ENCODE peak calls at places on chromosomes 13 and 19, in ten cellular contexts. Z is stomach; K is CD4-positive, alpha-beta memory T cell; M is ovary; P is NT2/D1; V is heart left ventricle; G is spleen; S is adipocyte; I is left ventricle myocardium inferior; D is mucosa of descending colon. R is an unnamed sample.

GRCh38 chr13:31038834-31039552 is 106.5 kb downstream of the TEX26 start:
- DNase-seq in Z (no peak), K (no peak), M (no peak), P (no peak), V (no peak), G (no peak), S (no peak), I (no peak), D (no peak), R (no peak)

GRCh38 chr19:16359074-16359473 is 34.4 kb downstream of the KLF2 start:
- DNase-seq in Z (no peak), K (no peak), M (no peak), P (no peak), V (no peak), G (no peak), S (no peak), I (no peak), D (no peak), R (no peak)

GRCh38 chr19:33000910-33001309 is 28.9 kb downstream of the FAAP24 start:
- DNase-seq in Z (no peak), K (no peak), M (no peak), P (no peak), V (no peak), G (no peak), S (no peak), I (no peak), D (no peak), R (no peak)

GRCh38 chr13:20706661-20707060 is 3.2 kb downstream of the IL17D start:
- DNase-seq in Z (no peak), K (no peak), M (no peak), P (no peak), V (no peak), G (no peak), S (no peak), I (no peak), D (no peak), R (no peak)

GRCh38 chr19:10602330-10603083 is 15.4 kb upstream of the AP1M2 start:
- DNase-seq in Z (peak; percentile 90), K (peak; percentile 84), M (peak; percentile 85), P (peak; percentile 63), V (peak; percentile 87), G (peak; percentile 96), S (peak; percentile 95), I (peak; percentile 89), D (peak; percentile 91), R (peak; percentile 71)

GRCh38 chr13:48749144-48749543 is 95.4 kb downstream of the CYSLTR2 start:
- DNase-seq in Z (no peak), K (no peak), M (no peak), P (no peak), V (peak; percentile 50), G (no peak), S (no peak), I (no peak), D (no peak), R (no peak)

GRCh38 chr19:45114116-45114515 is 21.1 kb downstream of the PPP1R37 start:
- DNase-seq in Z (no peak), K (no peak), M (no peak), P (no peak), V (no peak), G (no peak), S (no peak), I (no peak), D (no peak), R (no peak)

GRCh38 chr13:89925107-89925506 is 1422.4 kb upstream of the MIR17HG start:
- DNase-seq in Z (no peak), K (no peak), M (no peak), P (no peak), V (no peak), G (no peak), S (no peak), I (no peak), D (peak; percentile 26), R (peak; percentile 43)

GRCh38 chr19:5228932-5229777 is 111.5 kb downstream of the PTPRS start:
- DNase-seq in Z (no peak), K (no peak), M (peak; percentile 42), P (no peak), V (no peak), G (no peak), S (peak; percentile 48), I (no peak), D (no peak), R (no peak)

GRCh38 chr19:6204212-6204611 is 68.7 kb downstream of the ACSBG2 start:
- DNase-seq in Z (no peak), K (no peak), M (no peak), P (no peak), V (no peak), G (no peak), S (peak; percentile 60), I (no peak), D (no peak), R (no peak)

GRCh38 chr13:113057084-113057483 is 48.5 kb upstream of the F7 start:
- DNase-seq in Z (no peak), K (no peak), M (no peak), P (no peak), V (no peak), G (peak; percentile 5), S (no peak), I (no peak), D (no peak), R (no peak)

GRCh38 chr19:5560156-5560555 is 7.6 kb downstream of the TINCR start:
- DNase-seq in Z (no peak), K (no peak), M (no peak), P (no peak), V (no peak), G (no peak), S (no peak), I (no peak), D (no peak), R (no peak)

GRCh38 chr13:109780880-109781383 is 5.5 kb downstream of the IRS2 start:
- DNase-seq in Z (no peak), K (no peak), M (no peak), P (no peak), V (no peak), G (no peak), S (no peak), I (no peak), D (no peak), R (no peak)

GRCh38 chr13:46617885-46618284 is 64.9 kb downstream of the LRCH1 start:
- DNase-seq in Z (no peak), K (no peak), M (no peak), P (no peak), V (no peak), G (no peak), S (no peak), I (no peak), D (no peak), R (no peak)
- H3K4me1 ChIP-seq in Z (peaks cover 95% of the 10 kb centered on the region), K (peaks cover 4% of the 10 kb centered on the region), M (peaks cover 2% of the 10 kb centered on the region), P (no peaks in the 10 kb centered on the region), V (peaks cover 15% of the 10 kb centered on the region), G (peaks cover 25% of the 10 kb centered on the region), S (peaks cover 52% of the 10 kb centered on the region), I (peaks cover 98% of the 10 kb centered on the region), D (peaks cover 23% of the 10 kb centered on the region), R (peaks cover 90% of the 10 kb centered on the region)

DNA sequence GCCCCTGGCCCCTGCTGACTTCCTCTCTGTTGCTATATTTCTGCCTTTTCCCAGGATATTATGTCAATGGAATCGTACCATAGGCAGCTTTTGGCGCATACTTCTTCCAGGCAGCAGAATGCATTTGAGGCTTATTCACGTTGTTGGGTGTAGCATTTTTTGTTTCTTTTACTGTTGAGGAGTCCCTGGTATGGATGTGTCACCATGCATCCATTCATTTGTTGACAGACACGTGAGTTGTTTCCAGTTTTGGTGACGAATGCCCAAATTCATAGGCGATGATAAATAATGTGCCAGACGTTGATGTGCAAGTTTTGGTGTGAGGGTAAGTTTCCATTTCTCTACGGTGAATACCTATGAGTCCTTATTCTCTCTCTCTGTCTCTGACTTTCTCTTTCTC is 5.0 kb downstream of the NFILZ start:
- DNase-seq in Z (no peak), K (no peak), M (no peak), P (no peak), V (no peak), G (no peak), S (no peak), I (no peak), D (no peak), R (no peak)
- H3K4me1 ChIP-seq in Z (peaks cover 19% of the 10 kb centered on the region), K (no peaks in the 10 kb centered on the region), M (peaks cover 2% of the 10 kb centered on the region), P (peaks cover 6% of the 10 kb centered on the region), V (no peaks in the 10 kb centered on the region), G (no peaks in the 10 kb centered on the region), S (peaks cover 8% of the 10 kb centered on the region), I (no peaks in the 10 kb centered on the region), D (no peaks in the 10 kb centered on the region), R (peaks cover 2% of the 10 kb centered on the region)

GRCh38 chr13:33249066-33249465 is 36.5 kb downstream of the STARD13 start:
- DNase-seq in Z (no peak), K (no peak), M (no peak), P (no peak), V (no peak), G (no peak), S (no peak), I (no peak), D (no peak), R (no peak)
- H3K4me1 ChIP-seq in Z (peaks cover 49% of the 10 kb centered on the region), K (no peaks in the 10 kb centered on the region), M (no peaks in the 10 kb centered on the region), P (no peaks in the 10 kb centered on the region), V (peaks cover 37% of the 10 kb centered on the region), G (peaks cover 7% of the 10 kb centered on the region), S (peaks cover 20% of the 10 kb centered on the region), I (peaks cover 89% of the 10 kb centered on the region), D (peaks cover 18% of the 10 kb centered on the region), R (no peaks in the 10 kb centered on the region)

GRCh38 chr19:14517446-14517839 is 754 bp downstream of the DNAJB1 start:
- DNase-seq in Z (no peak), K (no peak), M (no peak), P (no peak), V (no peak), G (no peak), S (peak; percentile 65), I (no peak), D (no peak), R (no peak)

GRCh38 chr19:14516746-14517438 is 1.3 kb downstream of the DNAJB1 start:
- DNase-seq in Z (no peak), K (peak; percentile 43), M (no peak), P (no peak), V (no peak), G (no peak), S (no peak), I (no peak), D (peak; percentile 55), R (no peak)

GRCh38 chr19:14516048-14516534 is 2.1 kb downstream of the DNAJB1 start:
- DNase-seq in Z (no peak), K (no peak), M (no peak), P (no peak), V (no peak), G (no peak), S (no peak), I (no peak), D (peak; percentile 70), R (no peak)

GRCh38 chr19:14514215-14514871 is 3.9 kb downstream of the DNAJB1 start:
- DNase-seq in Z (no peak), K (no peak), M (no peak), P (no peak), V (no peak), G (no peak), S (no peak), I (no peak), D (no peak), R (no peak)

DNA sequence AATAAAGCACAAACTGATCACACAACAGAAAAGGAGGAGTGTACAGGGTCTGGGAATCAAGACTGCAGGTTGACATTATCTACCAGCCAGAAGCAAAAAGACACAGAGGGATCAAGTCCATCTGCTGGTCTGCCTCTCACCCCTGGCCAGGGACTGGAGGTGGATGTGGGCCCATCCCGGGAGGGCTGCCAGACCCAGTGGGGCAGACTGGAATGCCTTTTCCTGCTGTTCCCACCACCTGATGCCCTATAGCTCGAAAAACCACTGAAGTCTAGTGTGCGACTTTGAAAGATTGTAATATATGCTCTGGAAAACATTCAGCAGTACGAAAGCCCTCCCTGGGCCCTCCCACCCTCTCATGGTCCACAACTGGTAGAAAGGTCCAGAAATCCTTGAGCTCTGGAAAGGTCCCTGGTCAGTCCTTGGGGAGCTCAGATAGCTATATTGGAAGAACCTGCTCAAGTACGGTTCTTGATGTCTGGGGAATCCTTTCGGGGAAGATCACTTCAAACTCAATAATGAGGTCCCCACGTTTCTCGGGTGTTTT is 2.6 kb downstream of the DNAJB1 start:
- DNase-seq in Z (no peak), K (no peak), M (no peak), P (no peak), V (no peak), G (no peak), S (no peak), I (no peak), D (no peak), R (no peak)
- H3K4me1 ChIP-seq in Z (peaks cover 54% of the 10 kb centered on the region), K (peaks cover 50% of the 10 kb centered on the region), M (peaks cover 16% of the 10 kb centered on the region), P (peaks cover 9% of the 10 kb centered on the region), V (peaks cover 36% of the 10 kb centered on the region), G (peaks cover 47% of the 10 kb centered on the region), S (peaks cover 40% of the 10 kb centered on the region), I (peaks cover 59% of the 10 kb centered on the region), D (peaks cover 40% of the 10 kb centered on the region), R (peaks cover 32% of the 10 kb centered on the region)